ENCODE peak calls at places on chromosomes 1 and 21, in six cellular contexts. K, F, R, M, V and J are unnamed samples.

GRCh38 chr1:226026833-226027232 is 27.7 kb upstream of the SDE2 start:
- DNase-seq in K (no peak), F (no peak), M (no peak), R (no peak), V (no peak), J (no peak)

GRCh38 chr21:46634427-46634826 is 1.0 kb upstream of the PRMT2 start:
- DNase-seq in R (no peak), K (no peak), V (no peak), F (no peak), M (no peak), J (no peak)

GRCh38 chr1:100073531-100073930 is 59.2 kb downstream of the SASS6 start:
- DNase-seq in F (no peak), K (no peak), V (no peak), M (no peak), R (no peak), J (no peak)

GRCh38 chr1:101371259-101371658 is 134.4 kb downstream of the S1PR1 start:
- DNase-seq in F (no peak), K (no peak), R (peak), M (peak), V (no peak), J (no peak)

GRCh38 chr1:99662581-99663208 is 16.8 kb downstream of the PALMD start:
- DNase-seq in F (peak), V (peak), R (no peak), M (peak), K (peak), J (no peak)

GRCh38 chr1:235367000-235367908 is at the start of gene TBCE:
- DNase-seq in M (peak), R (peak), V (peak), K (peak), F (peak), J (peak)

GRCh38 chr1:24413350-24414163 is at the start of gene STPG1:
- DNase-seq in V (peak), M (peak), K (peak), R (peak), F (peak), J (peak)

GRCh38 chr1:24267003-24267402 is 52.2 kb upstream of the GRHL3 start:
- DNase-seq in V (no peak), K (no peak), R (no peak), M (no peak), F (no peak), J (no peak)

GRCh38 chr1:230382060-230382491 is 44.1 kb downstream of the PGBD5 start:
- DNase-seq in R (no peak), M (no peak), K (no peak), F (no peak), V (no peak), J (no peak)

GRCh38 chr1:170707959-170708666 is 44.2 kb downstream of the PRRX1 start:
- DNase-seq in M (peak), K (no peak), F (no peak), V (peak), R (peak), J (no peak)

GRCh38 chr21:42759594-42759927 is 106.1 kb downstream of the PDE9A start:
- DNase-seq in R (no peak), V (no peak), M (no peak), F (no peak), K (no peak), J (no peak)

GRCh38 chr1:168755800-168756418 is 26.9 kb upstream of the DPT start:
- DNase-seq in F (no peak), V (no peak), R (no peak), K (no peak), M (no peak), J (no peak)

GRCh38 chr1:21814241-21814918 is 2.3 kb downstream of the LDLRAD2 start:
- DNase-seq in M (no peak), F (no peak), V (peak), R (no peak), K (no peak), J (peak)

GRCh38 chr21:44365967-44366585 is 12.7 kb downstream of the TRPM2 start:
- DNase-seq in M (no peak), F (no peak), R (no peak), K (no peak), V (no peak), J (no peak)

GRCh38 chr1:206674745-206675175 is 9.9 kb upstream of the MAPKAPK2 start:
- DNase-seq in M (peak), R (no peak), K (peak), V (peak), F (no peak), J (no peak)

GRCh38 chr1:74610961-74611360 is 62.6 kb downstream of the ERICH3 start:
- DNase-seq in M (no peak), F (no peak), R (no peak), K (no peak), V (no peak), J (no peak)

GRCh38 chr1:8482844-8483436 is 165.0 kb downstream of the SLC45A1 start:
- DNase-seq in M (peak), V (no peak), R (no peak), F (no peak), K (no peak), J (no peak)

GRCh38 chr1:160681891-160682140 is 29.8 kb downstream of the CD48 start:
- DNase-seq in R (no peak), M (no peak), K (no peak), F (no peak), V (no peak), J (no peak)

GRCh38 chr1:160680399-160680798 is 31.2 kb downstream of the CD48 start:
- DNase-seq in V (no peak), F (no peak), K (no peak), R (no peak), M (no peak), J (no peak)

GRCh38 chr1:160682983-160683886 is 28.4 kb downstream of the CD48 start:
- DNase-seq in M (no peak), K (no peak), R (no peak), V (peak), F (no peak), J (no peak)

GRCh38 chr1:160679893-160680292 is 31.7 kb downstream of the CD48 start:
- DNase-seq in K (no peak), M (no peak), R (no peak), F (no peak), V (no peak), J (no peak)

DNA sequence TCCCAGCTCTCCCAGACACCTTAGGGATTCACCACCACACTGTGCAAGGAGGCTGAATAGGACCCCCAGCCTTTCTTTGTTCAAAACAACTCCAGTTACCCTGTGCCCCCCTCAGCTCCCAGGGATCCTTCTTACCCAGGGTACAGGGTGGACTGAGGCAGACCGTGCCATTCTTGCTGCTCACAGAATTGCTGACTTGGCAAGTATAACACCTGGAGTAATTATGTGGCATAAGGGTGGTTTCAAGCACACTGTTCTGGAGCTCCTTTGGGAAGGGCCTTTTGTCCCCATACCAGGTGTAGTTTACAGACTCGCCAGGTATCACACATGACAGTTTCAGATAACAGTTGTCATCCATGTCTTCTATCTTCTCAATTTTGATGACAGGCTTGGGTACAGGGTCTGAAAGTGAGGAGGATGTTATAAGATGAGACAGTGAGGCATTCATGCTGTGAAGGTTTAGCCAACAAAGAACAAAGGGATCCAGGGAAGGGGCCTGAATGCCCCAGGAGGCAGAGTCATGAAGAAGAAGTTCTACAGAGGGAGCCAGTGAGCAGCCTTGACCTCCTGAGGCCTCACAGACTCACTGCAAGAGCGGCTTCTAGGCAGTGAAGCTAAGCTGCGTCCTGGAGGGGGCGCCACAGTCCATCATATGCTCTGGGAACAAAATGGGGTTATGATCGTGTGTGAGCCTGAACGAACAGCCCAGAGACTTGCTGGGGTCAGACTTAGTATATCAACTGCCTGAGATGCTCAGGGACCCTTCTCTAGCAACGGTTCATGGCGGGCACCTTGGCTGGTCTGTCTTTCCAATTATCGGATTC is 30.3 kb downstream of the CD48 start:
- DNase-seq in V (peak), M (peak), K (peak), R (peak), F (peak), J (peak)
- TF ChIP-seq CTCF in V (peak), M (peak), K (no peak), R (peak), F (peak), J (peak)

GRCh38 chr1:94792876-94793605 is 27.1 kb upstream of the SLC44A3 start:
- DNase-seq in R (no peak), K (no peak), V (peak), M (peak), F (no peak), J (no peak)

GRCh38 chr1:94795321-94795899 is 24.7 kb upstream of the SLC44A3 start:
- DNase-seq in K (no peak), R (no peak), V (no peak), M (no peak), F (no peak), J (no peak)

GRCh38 chr1:94790670-94791069 is 29.5 kb upstream of the SLC44A3 start:
- DNase-seq in M (no peak), K (no peak), V (no peak), R (no peak), F (no peak), J (no peak)

GRCh38 chr1:94790246-94790645 is 29.9 kb upstream of the SLC44A3 start:
- DNase-seq in M (no peak), V (peak), R (no peak), F (no peak), K (no peak), J (no peak)

DNA sequence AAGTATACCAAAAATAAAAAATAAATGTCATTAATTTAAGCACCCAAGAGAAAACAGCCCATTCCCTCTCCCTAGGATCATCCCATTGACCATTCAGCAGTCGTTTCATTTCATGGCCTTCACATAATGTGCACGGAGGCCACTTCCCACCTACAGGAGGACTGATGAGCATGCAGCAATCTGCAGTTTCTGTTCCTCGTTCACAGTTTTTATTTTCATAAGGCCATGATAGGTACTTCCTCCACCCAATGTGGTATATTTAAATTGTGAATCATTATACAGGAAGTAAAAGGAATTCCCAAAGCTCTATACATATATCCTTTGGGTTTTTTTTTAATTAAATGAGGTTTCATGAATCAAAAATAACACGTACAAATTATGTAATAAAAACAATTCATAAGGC is 27.7 kb upstream of the SLC44A3 start:
- DNase-seq in M (no peak), V (peak), F (no peak), R (no peak), K (no peak), J (no peak)
- TF ChIP-seq CTCF in M (peak), V (peak), F (no peak), R (peak), K (no peak), J (no peak)

GRCh38 chr1:47873332-47873731 is 123.9 kb downstream of the TRABD2B start:
- DNase-seq in K (no peak), M (no peak), R (no peak), V (no peak), F (no peak), J (no peak)
- TF ChIP-seq CTCF in K (no peak), M (no peak), R (no peak), V (no peak), F (no peak), J (no peak)

GRCh38 chr1:16110456-16110855 is 37.0 kb upstream of the FAM131C start:
- DNase-seq in K (no peak), F (no peak), M (no peak), R (no peak), V (no peak), J (no peak)
- TF ChIP-seq CTCF in K (no peak), F (no peak), M (no peak), R (no peak), V (no peak), J (no peak)

GRCh38 chr1:197998110-197998509 is 80.9 kb downstream of the LHX9 start:
- DNase-seq in K (no peak), F (no peak), M (no peak), V (no peak), R (no peak), J (no peak)
- TF ChIP-seq CTCF in K (no peak), F (no peak), M (peak), V (no peak), R (no peak), J (no peak)

DNA sequence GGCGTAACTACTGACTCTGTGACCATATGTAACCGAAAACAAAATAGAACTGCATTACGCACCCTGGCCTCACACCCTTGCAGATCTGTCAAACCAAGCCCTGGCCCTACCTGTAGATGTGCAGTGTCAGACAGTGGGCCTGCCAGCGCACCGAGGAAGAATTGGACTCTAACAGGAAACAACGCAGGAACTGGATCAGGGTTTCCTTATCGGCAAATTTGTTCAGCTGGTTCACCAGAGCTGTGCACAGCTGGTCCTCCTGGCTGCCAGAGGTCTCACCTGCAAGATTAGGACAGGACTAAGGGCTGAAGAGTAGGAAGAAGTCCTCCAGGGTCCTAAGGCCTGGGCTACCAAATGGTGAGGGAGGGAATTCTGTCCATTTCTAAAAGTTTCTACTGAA is 90.0 kb downstream of the UBR4 start:
- DNase-seq in R (no peak), M (no peak), K (no peak), F (no peak), V (no peak), J (no peak)
- TF ChIP-seq CTCF in R (no peak), M (no peak), K (no peak), F (no peak), V (no peak), J (no peak)

GRCh38 chr1:5829414-5829813 is 162.8 kb downstream of the NPHP4 start:
- DNase-seq in M (no peak), R (no peak), F (no peak), V (no peak), K (no peak), J (no peak)

GRCh38 chr1:5828322-5828935 is 163.8 kb downstream of the NPHP4 start:
- DNase-seq in K (no peak), M (no peak), F (no peak), V (no peak), R (no peak), J (no peak)

GRCh38 chr1:5832916-5833895 is 159.0 kb downstream of the NPHP4 start:
- DNase-seq in V (no peak), R (no peak), M (no peak), K (no peak), F (no peak), J (no peak)

GRCh38 chr1:5831600-5832335 is 160.5 kb downstream of the NPHP4 start:
- DNase-seq in V (no peak), K (no peak), R (no peak), M (no peak), F (no peak), J (no peak)

GRCh38 chr1:5830771-5831599 is 161.2 kb downstream of the NPHP4 start:
- DNase-seq in M (no peak), R (no peak), V (no peak), K (no peak), F (no peak), J (no peak)
- TF ChIP-seq CTCF in M (no peak), R (peak), V (no peak), K (no peak), F (no peak), J (peak)

DNA sequence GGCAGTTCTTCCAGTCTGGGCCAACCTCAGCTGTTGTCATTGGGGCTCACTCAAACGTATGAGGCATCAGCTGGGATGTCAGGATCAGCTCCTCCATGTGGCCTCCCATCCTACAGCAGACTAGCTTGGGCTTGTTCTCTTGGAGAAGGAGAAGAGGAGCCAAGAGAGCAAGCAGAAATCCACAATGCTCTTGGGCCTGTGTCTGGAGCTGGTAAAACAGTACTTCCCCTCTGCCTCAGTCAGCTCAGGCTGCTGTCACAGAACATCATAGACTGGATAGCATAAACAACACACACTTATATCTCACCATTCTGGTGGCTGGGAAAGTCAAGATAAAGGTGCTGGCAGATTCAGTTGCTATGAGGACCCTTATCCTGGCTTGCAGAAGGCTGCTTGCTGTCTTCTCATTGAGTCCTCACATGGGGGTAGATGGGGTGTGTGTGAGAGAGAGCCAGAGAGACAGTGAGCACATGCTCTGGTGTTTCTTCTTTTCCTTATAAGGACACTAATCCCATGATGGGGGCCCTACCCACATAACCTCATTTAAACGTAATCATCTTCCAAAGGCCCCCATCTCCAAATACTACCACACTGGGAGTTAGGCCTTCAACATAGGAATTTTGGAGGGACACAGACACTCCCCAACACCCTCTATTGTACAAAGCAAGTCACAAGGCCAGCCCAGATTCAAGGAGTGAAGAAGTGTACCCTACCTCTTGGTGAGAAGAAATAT is 16.3 kb upstream of the DNAJC6 start:
- DNase-seq in F (no peak), R (no peak), K (no peak), M (no peak), V (no peak), J (no peak)
- TF ChIP-seq CTCF in F (no peak), R (no peak), K (no peak), M (no peak), V (no peak), J (no peak)